ENCODE peak calls at places on chromosome 6, in seven cellular contexts. K, U, P, X, G, J and O are unnamed samples.

GRCh38 chr6:128388380-128388779 is 132.0 kb downstream of the PTPRK start:
- DNase-seq in K (no peak), U (no peak), P (no peak), X (no peak), G (no peak), J (no peak), O (no peak)

GRCh38 chr6:13272131-13273046 is 55.9 kb downstream of the TBC1D7 start:
- DNase-seq in K (no peak), U (no peak), P (no peak), X (peak), G (no peak), J (no peak), O (peak)

GRCh38 chr6:94361304-94362060 is 942.1 kb upstream of the EPHA7 start:
- DNase-seq in K (no peak), U (no peak), P (no peak), X (no peak), G (no peak), J (no peak), O (peak)

GRCh38 chr6:106421491-106421890 is 61.0 kb downstream of the CRYBG1 start:
- DNase-seq in K (no peak), U (no peak), P (no peak), X (no peak), G (peak), J (no peak), O (no peak)

GRCh38 chr6:3442444-3443220 is 14.2 kb downstream of the SLC22A23 start:
- DNase-seq in K (no peak), U (no peak), P (peak), X (no peak), G (no peak), J (no peak), O (no peak)

GRCh38 chr6:143193571-143194094 is 132.9 kb downstream of the AIG1 start:
- DNase-seq in K (no peak), U (no peak), P (no peak), X (no peak), G (no peak), J (no peak), O (no peak)

GRCh38 chr6:156279306-156279969 is 497.7 kb upstream of the ARID1B start:
- DNase-seq in K (no peak), U (peak), P (no peak), X (no peak), G (no peak), J (no peak), O (peak)

GRCh38 chr6:12286381-12287132 is 3.6 kb upstream of the EDN1 start:
- DNase-seq in K (no peak), U (no peak), P (peak), X (no peak), G (no peak), J (no peak), O (no peak)

GRCh38 chr6:21594427-21595264 is 1.1 kb downstream of the SOX4 start:
- DNase-seq in K (peak), U (peak), P (peak), X (peak), G (peak), J (no peak), O (peak)

GRCh38 chr6:140079328-140079727 is 704.9 kb upstream of the CITED2 start:
- DNase-seq in K (no peak), U (no peak), P (no peak), X (no peak), G (no peak), J (no peak), O (no peak)

GRCh38 chr6:105431226-105431625 is 28.3 kb upstream of the PREP start:
- DNase-seq in K (no peak), U (peak), P (peak), X (peak), G (no peak), J (peak), O (no peak)

GRCh38 chr6:47250302-47250701 is 59.4 kb downstream of the TNFRSF21 start:
- DNase-seq in K (no peak), U (no peak), P (no peak), X (no peak), G (no peak), J (no peak), O (no peak)

GRCh38 chr6:586553-586952 is 70.3 kb downstream of the HUS1B start:
- DNase-seq in K (no peak), U (peak), P (no peak), X (no peak), G (no peak), J (no peak), O (no peak)

GRCh38 chr6:7468382-7469081 is 72.9 kb upstream of the DSP start:
- DNase-seq in K (peak), U (no peak), P (peak), X (no peak), G (peak), J (no peak), O (no peak)

GRCh38 chr6:167894965-167895364 is 68.3 kb downstream of the AFDN start:
- DNase-seq in K (no peak), U (no peak), P (no peak), X (no peak), G (no peak), J (no peak), O (no peak)